ENCODE peak calls at places on chromosome 14, in eight cellular contexts. B is lower leg skin, H is dorsolateral prefrontal cortex, K is right lobe of liver, S is NCI-H1417 treated with DMSO at 0.1 percent for 48 hours, V is NCI-H146, Q is left ventricle myocardium superior, J is HT1080. L is an unnamed sample.

GRCh38 chr14:30227871-30228270 is 300.2 kb upstream of the PRKD1 start:
- DNase-seq in B (no peak), H (no peak), K (no peak), S (no peak), V (no peak), Q (no peak), J (peak; percentile 81), L (no peak)

GRCh38 chr14:54438703-54439102 is 2.5 kb downstream of the CNIH1 start:
- DNase-seq in B (no peak), H (no peak), K (no peak), S (no peak), V (no peak), Q (no peak), J (no peak), L (no peak)

GRCh38 chr14:70808023-70808401 is 1.3 kb downstream of the MAP3K9 start:
- DNase-seq in B (no peak), H (no peak), K (no peak), S (no peak), V (peak; percentile 54), Q (no peak), J (no peak), L (no peak)

GRCh38 chr14:104235686-104236085 is 97.3 kb downstream of the KIF26A start:
- DNase-seq in B (peak; percentile 45), H (no peak), K (no peak), S (no peak), V (no peak), Q (no peak), J (no peak), L (no peak)

GRCh38 chr14:45698462-45699134 is 445.6 kb upstream of the MIS18BP1 start:
- DNase-seq in B (no peak), H (no peak), K (no peak), S (no peak), V (peak; percentile 2), Q (no peak), J (no peak), L (no peak)

GRCh38 chr14:71324767-71325272 is 417.6 kb downstream of the PCNX1 start:
- DNase-seq in B (no peak), H (no peak), K (no peak), S (no peak), V (no peak), Q (no peak), J (no peak), L (no peak)

GRCh38 chr14:20820063-20820904 is 17.6 kb upstream of the RNASE1 start:
- DNase-seq in B (no peak), H (no peak), K (no peak), S (no peak), V (no peak), Q (no peak), J (no peak), L (peak; percentile 50)

GRCh38 chr14:37678916-37679315 is 83.5 kb downstream of the TTC6 start:
- DNase-seq in B (no peak), H (no peak), K (no peak), S (no peak), V (no peak), Q (no peak), J (peak; percentile 20), L (no peak)

GRCh38 chr14:49882826-49883694 is 9.8 kb upstream of the ARF6 start:
- DNase-seq in B (peak; percentile 67), H (no peak), K (no peak), S (no peak), V (no peak), Q (no peak), J (peak; percentile 56), L (no peak)

GRCh38 chr14:77607741-77608302 is 8.6 kb downstream of the SPTLC2 start:
- DNase-seq in B (no peak), H (no peak), K (no peak), S (no peak), V (no peak), Q (no peak), J (no peak), L (no peak)

GRCh38 chr14:67285876-67286452 is 44.7 kb downstream of the PALS1 start:
- DNase-seq in B (no peak), H (no peak), K (no peak), S (no peak), V (no peak), Q (no peak), J (peak; percentile 49), L (no peak)

GRCh38 chr14:68628605-68629310 is 164.1 kb downstream of the ZFP36L1 start:
- DNase-seq in B (peak; percentile 84), H (no peak), K (no peak), S (no peak), V (peak; percentile 13), Q (peak; percentile 33), J (no peak), L (no peak)

GRCh38 chr14:104247336-104248202 is 109.2 kb downstream of the KIF26A start:
- DNase-seq in B (peak; percentile 77), H (no peak), K (peak; percentile 40), S (no peak), V (no peak), Q (no peak), J (no peak), L (no peak)

GRCh38 chr14:53542692-53543091 is 389.6 kb upstream of the DDHD1 start:
- DNase-seq in B (no peak), H (no peak), K (no peak), S (peak; percentile 93), V (peak; percentile 1), Q (no peak), J (peak; percentile 63), L (no peak)

GRCh38 chr14:41899416-41899815 is 292.7 kb downstream of the LRFN5 start:
- DNase-seq in B (no peak), H (no peak), K (no peak), S (no peak), V (no peak), Q (no peak), J (no peak), L (no peak)

GRCh38 chr14:100221419-100222218 is 17.3 kb upstream of the YY1 start:
- DNase-seq in B (peak; percentile 87), H (no peak), K (no peak), S (no peak), V (peak; percentile 65), Q (peak; percentile 57), J (peak; percentile 38), L (peak; percentile 66)

GRCh38 chr14:87566986-87567385 is 426.0 kb downstream of the GALC start:
- DNase-seq in B (no peak), H (no peak), K (no peak), S (no peak), V (no peak), Q (no peak), J (no peak), L (no peak)

GRCh38 chr14:101821528-101821927 is 60.0 kb downstream of the PPP2R5C start:
- DNase-seq in B (no peak), H (no peak), K (no peak), S (no peak), V (no peak), Q (no peak), J (no peak), L (no peak)

GRCh38 chr14:22448905-22449611 is 140.0 kb downstream of the DAD1 start:
- DNase-seq in B (no peak), H (no peak), K (no peak), S (no peak), V (no peak), Q (no peak), J (peak; percentile 59), L (no peak)

GRCh38 chr14:53954551-53955233 is 1.9 kb downstream of the BMP4 start:
- DNase-seq in B (no peak), H (no peak), K (no peak), S (no peak), V (no peak), Q (peak; percentile 68), J (peak; percentile 7), L (no peak)

GRCh38 chr14:94124582-94125377 is 4.6 kb downstream of the IFI27L2 start:
- DNase-seq in B (peak; percentile 39), H (no peak), K (no peak), S (no peak), V (no peak), Q (no peak), J (no peak), L (no peak)

GRCh38 chr14:25953532-25954144 is 644.2 kb downstream of the NOVA1 start:
- DNase-seq in B (no peak), H (peak; percentile 66), K (no peak), S (no peak), V (no peak), Q (no peak), J (peak; percentile 71), L (no peak)

GRCh38 chr14:73759183-73759713 is 45.1 kb upstream of the PNMA1 start:
- DNase-seq in B (peak; percentile 94), H (peak; percentile 70), K (peak; percentile 80), S (no peak), V (peak; percentile 55), Q (peak; percentile 90), J (no peak), L (no peak)

GRCh38 chr14:24353551-24354529 is 14.0 kb upstream of the RIPK3 start:
- DNase-seq in B (no peak), H (no peak), K (no peak), S (no peak), V (no peak), Q (no peak), J (no peak), L (no peak)

GRCh38 chr14:105249175-105250007 is 1.1 kb downstream of the BTBD6 start:
- DNase-seq in B (no peak), H (no peak), K (no peak), S (no peak), V (peak; percentile 19), Q (no peak), J (no peak), L (peak; percentile 9)

GRCh38 chr14:106039400-106039799 is 513.0 kb downstream of the TMEM121 start:
- DNase-seq in B (no peak), H (no peak), K (no peak), S (no peak), V (no peak), Q (no peak), J (peak; percentile 40), L (no peak)

GRCh38 chr14:30214456-30215090 is 286.9 kb upstream of the PRKD1 start:
- DNase-seq in B (no peak), H (no peak), K (no peak), S (peak; percentile 54), V (peak; percentile 61), Q (no peak), J (peak; percentile 52), L (peak; percentile 48)

L was measured in neuronal stem cell.